ENCODE peak calls at places on chromosomes 13 and 19, in nine cellular contexts. Y is uterus; L is T-helper 1 cell; W is PC-3; T is testis; O is fibroblast of villous mesenchyme; B is NCI-H82; P is CD4-positive, alpha-beta T cell; V is fibroblast of mammary gland. E is an unnamed sample.
A peak's percentile ranks its signal among the peaks of the same experiment; 100 is the strongest.

GRCh38 chr19:41323430-41324125 is 13.6 kb downstream of the CCDC97 start:
- DNase-seq in V (peak; percentile 97), B (no peak), O (peak; percentile 99), Y (peak; percentile 86), L (no peak), W (peak; percentile 72), P (no peak), T (peak; percentile 73), E (no peak)

GRCh38 chr13:32548837-32549236 is 10.2 kb upstream of the N4BP2L2 start:
- DNase-seq in P (no peak), Y (no peak), O (peak; percentile 53), L (no peak), W (no peak), V (peak; percentile 5), T (no peak), B (no peak), E (no peak)

GRCh38 chr13:33207616-33207964 is 78.0 kb downstream of the STARD13 start:
- DNase-seq in O (peak; percentile 98), T (no peak), P (no peak), W (no peak), Y (no peak), B (peak; percentile 93), V (peak; percentile 99), L (peak; percentile 25), E (no peak)

GRCh38 chr19:4058696-4059492 is 7.8 kb downstream of the ZBTB7A start:
- DNase-seq in T (no peak), L (no peak), O (no peak), P (no peak), W (no peak), B (peak; percentile 85), Y (peak; percentile 52), V (no peak), E (no peak)

GRCh38 chr13:105655046-105655445 is 880.4 kb downstream of the EFNB2 start:
- DNase-seq in L (no peak), T (no peak), Y (no peak), B (no peak), V (peak; percentile 46), O (peak; percentile 30), W (peak; percentile 55), P (no peak), E (no peak)

GRCh38 chr19:8593931-8594330 is 16.6 kb downstream of the ADAMTS10 start:
- DNase-seq in L (no peak), V (no peak), T (no peak), O (no peak), B (no peak), P (no peak), Y (no peak), W (no peak), E (no peak)

GRCh38 chr19:46372901-46373572 is 26.1 kb downstream of the PPP5C start:
- DNase-seq in O (no peak), W (peak; percentile 5), L (no peak), Y (no peak), B (no peak), P (no peak), V (peak; percentile 62), T (no peak), E (no peak)

GRCh38 chr19:51386882-51387520 is 773 bp downstream of the LIM2 start:
- DNase-seq in B (no peak), V (no peak), T (no peak), L (no peak), W (no peak), Y (no peak), P (no peak), O (no peak), E (no peak)

GRCh38 chr13:98199480-98199879 is 22.4 kb upstream of the RNF113B start:
- DNase-seq in W (no peak), B (no peak), O (peak; percentile 54), Y (no peak), L (no peak), T (no peak), P (no peak), V (no peak), E (no peak)

GRCh38 chr19:29942404-29943261 is 594 bp downstream of the URI1 start:
- DNase-seq in Y (peak; percentile 48), B (peak; percentile 76), P (peak; percentile 62), V (peak; percentile 22), L (peak; percentile 78), O (peak; percentile 43), T (peak; percentile 75), W (peak; percentile 35), E (peak; percentile 61)

GRCh38 chr13:26075498-26075897 is 23.7 kb upstream of the SHISA2 start:
- DNase-seq in Y (no peak), B (peak; percentile 35), P (no peak), L (no peak), W (peak; percentile 16), O (no peak), T (peak; percentile 20), V (no peak), E (no peak)

GRCh38 chr13:79799049-79799448 is 318.1 kb downstream of the NDFIP2 start:
- DNase-seq in T (no peak), B (peak; percentile 35), Y (no peak), P (no peak), V (peak; percentile 9), W (no peak), L (no peak), O (no peak), E (no peak)

GRCh38 chr13:101007245-101007644 is 332.6 kb upstream of the TMTC4 start:
- DNase-seq in L (no peak), T (no peak), W (no peak), B (no peak), V (no peak), O (no peak), Y (no peak), P (no peak), E (no peak)

GRCh38 chr13:99626461-99627082 is 125.3 kb downstream of the TM9SF2 start:
- DNase-seq in P (no peak), B (no peak), Y (peak; percentile 20), T (peak; percentile 46), V (peak; percentile 63), O (peak; percentile 48), W (peak; percentile 68), L (no peak), E (no peak)

GRCh38 chr19:8149261-8150094 is at the start of gene FBN3:
- DNase-seq in O (no peak), V (no peak), Y (no peak), B (no peak), W (no peak), L (no peak), P (no peak), T (no peak), E (no peak)

GRCh38 chr19:15402411-15403150 is 16.2 kb downstream of the AKAP8L start:
- DNase-seq in P (no peak), T (peak; percentile 73), O (no peak), B (no peak), W (no peak), L (no peak), V (no peak), Y (no peak), E (no peak)

GRCh38 chr13:34412817-34413365 is 529.2 kb upstream of the NBEA start:
- DNase-seq in L (no peak), P (no peak), Y (no peak), T (no peak), W (peak; percentile 84), B (no peak), V (peak; percentile 8), O (peak; percentile 23), E (no peak)

E was measured in T-cell.